ENCODE peak calls at places on chromosomes 1 and 21, in seven cellular contexts. One of them, this sample, is unnamed.

GRCh38 chr1:116832268-116832931 is 77.3 kb upstream of the PTGFRN start:
- DNase-seq in K562: no peak
- DNase-seq in GM12892: no peak
- DNase-seq in GM12878: no peak
- DNase-seq in SK-N-SH: no peak
- DNase-seq in H1: peak; percentile 23
- DNase-seq in HepG2: no peak
- DNase-seq in this sample: no peak

GRCh38 chr1:11037740-11038182 is 9.3 kb downstream of the MASP2 start:
- DNase-seq in K562: peak; percentile 83
- DNase-seq in HepG2: peak; percentile 67
- DNase-seq in GM12892: peak; percentile 81
- DNase-seq in GM12878: peak; percentile 51
- DNase-seq in H1: peak; percentile 57
- DNase-seq in SK-N-SH: peak; percentile 83
- DNase-seq in this sample: peak; percentile 85

GRCh38 chr1:240582953-240583352 is 29.0 kb downstream of the GREM2 start:
- DNase-seq in HepG2: no peak
- DNase-seq in H1: no peak
- DNase-seq in SK-N-SH: no peak
- DNase-seq in GM12892: no peak
- DNase-seq in K562: no peak
- DNase-seq in GM12878: no peak
- DNase-seq in this sample: no peak

GRCh38 chr21:45525153-45525909 is 16.9 kb downstream of the SLC19A1 start:
- DNase-seq in H1: no peak
- DNase-seq in GM12878: no peak
- DNase-seq in HepG2: peak; percentile 92
- DNase-seq in SK-N-SH: no peak
- DNase-seq in GM12892: no peak
- DNase-seq in K562: no peak
- DNase-seq in this sample: no peak

GRCh38 chr21:45413922-45414321 is 9.0 kb downstream of the COL18A1 start:
- DNase-seq in SK-N-SH: no peak
- DNase-seq in H1: no peak
- DNase-seq in HepG2: no peak
- DNase-seq in GM12878: no peak
- DNase-seq in GM12892: no peak
- DNase-seq in K562: no peak
- DNase-seq in this sample: no peak

GRCh38 chr21:39251326-39251725 is 62.1 kb downstream of the BRWD1 start:
- DNase-seq in H1: no peak
- DNase-seq in SK-N-SH: no peak
- DNase-seq in GM12892: no peak
- DNase-seq in HepG2: no peak
- DNase-seq in K562: no peak
- DNase-seq in GM12878: no peak
- DNase-seq in this sample: no peak

GRCh38 chr1:155069551-155070391 is 6.2 kb downstream of the EFNA4 start:
- DNase-seq in GM12878: no peak
- DNase-seq in SK-N-SH: peak; percentile 38
- DNase-seq in HepG2: no peak
- DNase-seq in H1: no peak
- DNase-seq in K562: no peak
- DNase-seq in GM12892: no peak
- DNase-seq in this sample: no peak

GRCh38 chr1:228902781-228903572 is 167.7 kb downstream of the RHOU start:
- DNase-seq in GM12892: no peak
- DNase-seq in K562: no peak
- DNase-seq in H1: no peak
- DNase-seq in SK-N-SH: peak; percentile 70
- DNase-seq in HepG2: peak; percentile 91
- DNase-seq in GM12878: no peak
- DNase-seq in this sample: no peak

GRCh38 chr1:201426395-201427310 is 5.1 kb upstream of the TNNI1 start:
- DNase-seq in GM12878: no peak
- DNase-seq in K562: no peak
- DNase-seq in GM12892: no peak
- DNase-seq in HepG2: no peak
- DNase-seq in SK-N-SH: peak; percentile 56
- DNase-seq in H1: no peak
- DNase-seq in this sample: no peak

GRCh38 chr21:8992731-8993174 is 1528.6 kb upstream of the TPTE start:
- DNase-seq in K562: peak; percentile 42
- DNase-seq in H1: no peak
- DNase-seq in GM12878: no peak
- DNase-seq in SK-N-SH: no peak
- DNase-seq in HepG2: peak; percentile 95
- DNase-seq in GM12892: no peak
- DNase-seq in this sample: no peak

GRCh38 chr1:168454211-168454815 is 89.5 kb downstream of the XCL2 start:
- DNase-seq in K562: no peak
- DNase-seq in GM12878: no peak
- DNase-seq in SK-N-SH: no peak
- DNase-seq in HepG2: no peak
- DNase-seq in GM12892: no peak
- DNase-seq in H1: no peak
- DNase-seq in this sample: no peak

GRCh38 chr1:153775432-153776311 is 465 bp downstream of the SLC27A3 start:
- DNase-seq in GM12878: no peak
- DNase-seq in SK-N-SH: peak; percentile 81
- DNase-seq in HepG2: no peak
- DNase-seq in H1: peak; percentile 70
- DNase-seq in K562: no peak
- DNase-seq in GM12892: peak; percentile 60
- DNase-seq in this sample: peak; percentile 68

GRCh38 chr1:167715653-167716302 is 6.0 kb upstream of the MPZL1 start:
- DNase-seq in GM12878: no peak
- DNase-seq in GM12892: no peak
- DNase-seq in HepG2: no peak
- DNase-seq in H1: no peak
- DNase-seq in K562: no peak
- DNase-seq in SK-N-SH: no peak
- DNase-seq in this sample: no peak

GRCh38 chr1:237470712-237471310 is 419.9 kb downstream of the ZP4 start:
- DNase-seq in GM12892: no peak
- DNase-seq in HepG2: no peak
- DNase-seq in GM12878: no peak
- DNase-seq in K562: no peak
- DNase-seq in H1: no peak
- DNase-seq in SK-N-SH: no peak
- DNase-seq in this sample: no peak

GRCh38 chr21:35602811-35603210 is 457.5 kb downstream of the SETD4 start:
- DNase-seq in K562: no peak
- DNase-seq in SK-N-SH: no peak
- DNase-seq in GM12878: no peak
- DNase-seq in GM12892: no peak
- DNase-seq in H1: no peak
- DNase-seq in HepG2: no peak
- DNase-seq in this sample: no peak

GRCh38 chr1:172378109-172378755 is 42.3 kb upstream of the C1orf105 start:
- DNase-seq in GM12878: no peak
- DNase-seq in HepG2: no peak
- DNase-seq in H1: no peak
- DNase-seq in K562: no peak
- DNase-seq in SK-N-SH: no peak
- DNase-seq in GM12892: no peak
- DNase-seq in this sample: no peak

GRCh38 chr1:33466159-33466558 is 6.3 kb upstream of the ZSCAN20 start:
- DNase-seq in SK-N-SH: no peak
- DNase-seq in H1: no peak
- DNase-seq in GM12892: no peak
- DNase-seq in GM12878: no peak
- DNase-seq in K562: no peak
- DNase-seq in HepG2: no peak
- DNase-seq in this sample: no peak

GRCh38 chr1:194176212-194176611 is 989.8 kb upstream of the B3GALT2 start:
- DNase-seq in H1: peak; percentile 2
- DNase-seq in SK-N-SH: no peak
- DNase-seq in HepG2: no peak
- DNase-seq in GM12892: no peak
- DNase-seq in K562: no peak
- DNase-seq in GM12878: no peak
- DNase-seq in this sample: no peak

GRCh38 chr1:211975152-211975941 is 60.0 kb downstream of the INTS7 start:
- DNase-seq in GM12878: no peak
- DNase-seq in H1: no peak
- DNase-seq in GM12892: no peak
- DNase-seq in HepG2: no peak
- DNase-seq in K562: no peak
- DNase-seq in SK-N-SH: no peak
- DNase-seq in this sample: no peak

GRCh38 chr21:39538453-39539042 is 74.2 kb upstream of the B3GALT5 start:
- DNase-seq in GM12878: no peak
- DNase-seq in H1: no peak
- DNase-seq in SK-N-SH: no peak
- DNase-seq in HepG2: no peak
- DNase-seq in K562: no peak
- DNase-seq in GM12892: no peak
- DNase-seq in this sample: no peak

GRCh38 chr1:78377356-78377928 is 113.3 kb upstream of the PTGFR start:
- DNase-seq in GM12892: no peak
- DNase-seq in HepG2: no peak
- DNase-seq in GM12878: no peak
- DNase-seq in K562: no peak
- DNase-seq in SK-N-SH: no peak
- DNase-seq in H1: no peak
- DNase-seq in this sample: no peak

GRCh38 chr1:201751872-201752271 is 77.1 kb upstream of the IPO9 start:
- DNase-seq in GM12878: no peak
- DNase-seq in GM12892: no peak
- DNase-seq in SK-N-SH: no peak
- DNase-seq in H1: no peak
- DNase-seq in K562: no peak
- DNase-seq in HepG2: peak; percentile 58
- DNase-seq in this sample: no peak

GRCh38 chr1:230109871-230110667 is 43.0 kb downstream of the GALNT2 start:
- DNase-seq in K562: no peak
- DNase-seq in HepG2: peak; percentile 32
- DNase-seq in SK-N-SH: peak; percentile 60
- DNase-seq in GM12892: peak; percentile 90
- DNase-seq in H1: no peak
- DNase-seq in GM12878: peak; percentile 88
- DNase-seq in this sample: peak; percentile 75

GRCh38 chr1:42941640-42942330 is 16.9 kb downstream of the SLC2A1 start:
- DNase-seq in SK-N-SH: no peak
- DNase-seq in H1: no peak
- DNase-seq in GM12878: no peak
- DNase-seq in HepG2: no peak
- DNase-seq in K562: peak; percentile 82
- DNase-seq in GM12892: no peak
- DNase-seq in this sample: no peak

GRCh38 chr1:55490556-55490955 is 275.4 kb upstream of the USP24 start:
- DNase-seq in HepG2: no peak
- DNase-seq in GM12892: no peak
- DNase-seq in GM12878: no peak
- DNase-seq in H1: no peak
- DNase-seq in SK-N-SH: no peak
- DNase-seq in K562: no peak
- DNase-seq in this sample: no peak

GRCh38 chr1:145961109-145961424 is 3.2 kb upstream of the LIX1L start:
- DNase-seq in GM12878: no peak
- DNase-seq in H1: no peak
- DNase-seq in SK-N-SH: peak; percentile 40
- DNase-seq in K562: no peak
- DNase-seq in HepG2: no peak
- DNase-seq in GM12892: no peak
- DNase-seq in this sample: no peak

GRCh38 chr1:22224631-22225030 is 81.7 kb upstream of the WNT4 start:
- DNase-seq in H1: no peak
- DNase-seq in GM12892: no peak
- DNase-seq in SK-N-SH: no peak
- DNase-seq in HepG2: no peak
- DNase-seq in K562: no peak
- DNase-seq in GM12878: no peak
- DNase-seq in this sample: no peak

GRCh38 chr1:235919797-235920475 is 53.2 kb upstream of the LYST start:
- DNase-seq in SK-N-SH: no peak
- DNase-seq in K562: no peak
- DNase-seq in HepG2: no peak
- DNase-seq in GM12892: no peak
- DNase-seq in GM12878: no peak
- DNase-seq in H1: peak; percentile 25
- DNase-seq in this sample: no peak

GRCh38 chr1:236345728-236346127 is 48.4 kb upstream of the EDARADD start:
- DNase-seq in GM12892: no peak
- DNase-seq in K562: peak; percentile 39
- DNase-seq in GM12878: no peak
- DNase-seq in H1: no peak
- DNase-seq in HepG2: peak; percentile 13
- DNase-seq in SK-N-SH: peak; percentile 50
- DNase-seq in this sample: no peak

GRCh38 chr1:182990413-182991144 is 32.6 kb upstream of the LAMC1 start:
- DNase-seq in SK-N-SH: no peak
- DNase-seq in K562: no peak
- DNase-seq in GM12878: no peak
- DNase-seq in HepG2: no peak
- DNase-seq in H1: no peak
- DNase-seq in GM12892: no peak
- DNase-seq in this sample: no peak

GRCh38 chr1:67307251-67308060 is at the start of gene IL12RB2:
- DNase-seq in K562: no peak
- DNase-seq in GM12892: peak; percentile 17
- DNase-seq in H1: no peak
- DNase-seq in GM12878: no peak
- DNase-seq in HepG2: no peak
- DNase-seq in SK-N-SH: peak; percentile 85
- DNase-seq in this sample: peak; percentile 17
- TF ChIP-seq TAF1 in K562: no peak
- TF ChIP-seq TAF1 in GM12892: no peak
- TF ChIP-seq TAF1 in H1: peak; percentile 46
- TF ChIP-seq TAF1 in GM12878: peak; percentile 25
- TF ChIP-seq TAF1 in HepG2: no peak
- TF ChIP-seq TAF1 in SK-N-SH: no peak
- TF ChIP-seq TAF1 in this sample: no peak

GRCh38 chr1:231695439-231696255 is 69.1 kb downstream of the DISC1 start:
- DNase-seq in GM12892: no peak
- DNase-seq in SK-N-SH: peak; percentile 82
- DNase-seq in K562: no peak
- DNase-seq in H1: no peak
- DNase-seq in GM12878: no peak
- DNase-seq in HepG2: no peak
- DNase-seq in this sample: no peak
- TF ChIP-seq TAF1 in GM12892: no peak
- TF ChIP-seq TAF1 in SK-N-SH: no peak
- TF ChIP-seq TAF1 in K562: no peak
- TF ChIP-seq TAF1 in H1: no peak
- TF ChIP-seq TAF1 in GM12878: no peak
- TF ChIP-seq TAF1 in HepG2: no peak
- TF ChIP-seq TAF1 in this sample: no peak

GRCh38 chr1:179883040-179883501 is 986 bp downstream of the TOR1AIP1 start:
- DNase-seq in H1: no peak
- DNase-seq in HepG2: no peak
- DNase-seq in GM12892: no peak
- DNase-seq in SK-N-SH: peak; percentile 80
- DNase-seq in K562: no peak
- DNase-seq in GM12878: no peak
- DNase-seq in this sample: no peak
- TF ChIP-seq TAF1 in H1: no peak
- TF ChIP-seq TAF1 in HepG2: no peak
- TF ChIP-seq TAF1 in GM12892: no peak
- TF ChIP-seq TAF1 in SK-N-SH: no peak
- TF ChIP-seq TAF1 in K562: no peak
- TF ChIP-seq TAF1 in GM12878: peak; percentile 31
- TF ChIP-seq TAF1 in this sample: no peak

GRCh38 chr21:42645211-42646075 is 8.0 kb upstream of the PDE9A start:
- DNase-seq in GM12892: no peak
- DNase-seq in SK-N-SH: no peak
- DNase-seq in HepG2: no peak
- DNase-seq in GM12878: no peak
- DNase-seq in H1: no peak
- DNase-seq in K562: no peak
- DNase-seq in this sample: no peak
- TF ChIP-seq TAF1 in GM12892: no peak
- TF ChIP-seq TAF1 in SK-N-SH: no peak
- TF ChIP-seq TAF1 in HepG2: no peak
- TF ChIP-seq TAF1 in GM12878: no peak
- TF ChIP-seq TAF1 in H1: no peak
- TF ChIP-seq TAF1 in K562: no peak
- TF ChIP-seq TAF1 in this sample: no peak

This sample was measured in GM12891.